ENCODE peak calls at places on chromosomes 4 and X, in four cellular contexts. Y is NCI-H1092; K is stimulated activated CD4-positive, alpha-beta T cell treated with anti-CD3 and anti-CD28 coated beads, Interleukin-4, amount 100 ng/mL, for 24 hours; J is C1 segment of cervical spinal cord. V is an unnamed sample.

GRCh38 chr4:186789671-186790070 is 66.0 kb upstream of the FAT1 start:
- DNase-seq in Y (no peak), K (no peak), J (no peak), V (no peak)

GRCh38 chrX:71099736-71100135 is 4.1 kb downstream of the FOXO4 start:
- DNase-seq in Y (no peak), K (no peak), J (no peak), V (no peak)

GRCh38 chrX:1138476-1138875 is 74.0 kb downstream of the CRLF2 start:
- DNase-seq in Y (no peak), K (peak; percentile 1), J (no peak), V (no peak)

GRCh38 chrX:39705299-39705698 is 392.5 kb downstream of the BCOR start:
- DNase-seq in Y (peak; percentile 63), K (no peak), J (no peak), V (no peak)

GRCh38 chr4:112951362-112951962 is 98.0 kb upstream of the ANK2 start:
- DNase-seq in Y (no peak), K (no peak), J (no peak), V (no peak)

GRCh38 chr4:164748375-164748774 is 5.6 kb upstream of the SMIM31 start:
- DNase-seq in Y (no peak), K (no peak), J (no peak), V (no peak)

GRCh38 chr4:8582436-8582835 is 2.2 kb downstream of the GPR78 start:
- DNase-seq in Y (no peak), K (no peak), J (no peak), V (no peak)

GRCh38 chr4:77449162-77449561 is 156.5 kb upstream of the CXCL13 start:
- DNase-seq in Y (peak; percentile 0), K (no peak), J (no peak), V (no peak)

GRCh38 chr4:104615926-104616325 is 121.2 kb upstream of the CXXC4 start:
- DNase-seq in Y (no peak), K (no peak), J (no peak), V (no peak)

GRCh38 chrX:134679644-134680043 is 21.4 kb upstream of the PLAC1 start:
- DNase-seq in Y (no peak), K (no peak), J (no peak), V (no peak)

GRCh38 chr4:128986019-128986418 is 107.3 kb downstream of the SCLT1 start:
- DNase-seq in Y (no peak), K (no peak), J (no peak), V (no peak)

GRCh38 chr4:47372561-47372960 is 90.9 kb downstream of the COMMD8 start:
- DNase-seq in Y (no peak), K (no peak), J (no peak), V (no peak)

GRCh38 chrX:120311632-120312000 is 355 bp upstream of the TMEM255A start:
- DNase-seq in Y (no peak), K (no peak), J (no peak), V (no peak)

GRCh38 chr4:165875446-165875845 is 2.4 kb downstream of the TLL1 start:
- DNase-seq in Y (no peak), K (no peak), J (no peak), V (no peak)

GRCh38 chrX:135521405-135522131 is 1.1 kb downstream of the INTS6L start:
- DNase-seq in Y (peak; percentile 73), K (peak; percentile 84), J (peak; percentile 76), V (peak; percentile 70)

GRCh38 chr4:143375326-143376073 is 38.8 kb downstream of the GAB1 start:
- DNase-seq in Y (peak; percentile 8), K (no peak), J (peak; percentile 49), V (no peak)

GRCh38 chr4:41853973-41854372 is 81.3 kb upstream of the TMEM33 start:
- DNase-seq in Y (no peak), K (no peak), J (no peak), V (no peak)

V was measured in CD8-positive, alpha-beta T cell.